ENCODE peak calls at places on chromosomes 4 and X, in six cellular contexts. M, G, N, J, S and W are unnamed samples.

GRCh38 chr4:11650801-11651596 is 222.3 kb upstream of the HS3ST1 start:
- ATAC-seq in J (peak), M (peak), G (no peak), S (no peak), N (no peak), W (no peak)

GRCh38 chr4:126748736-126749135 is 884.0 kb upstream of the INTU start:
- ATAC-seq in G (no peak), N (no peak), S (no peak), J (no peak), M (no peak), W (no peak)

GRCh38 chr4:3106339-3107186 is 32.1 kb downstream of the HTT start:
- ATAC-seq in M (peak), N (peak), J (peak), S (peak), G (peak), W (peak)

GRCh38 chr4:2652415-2653155 is 103.6 kb downstream of the TNIP2 start:
- ATAC-seq in M (no peak), J (no peak), N (peak), S (no peak), G (no peak), W (no peak)

GRCh38 chr4:1179976-1180375 is 7.6 kb upstream of the SPON2 start:
- ATAC-seq in S (no peak), N (no peak), G (no peak), J (no peak), M (no peak), W (no peak)

GRCh38 chr4:78409612-78410202 is 141.9 kb upstream of the ANXA3 start:
- ATAC-seq in M (peak), G (no peak), J (no peak), N (no peak), S (no peak), W (no peak)

GRCh38 chr4:167550021-167550420 is 315.7 kb upstream of the SPOCK3 start:
- ATAC-seq in G (no peak), N (no peak), J (no peak), S (no peak), M (no peak), W (no peak)

GRCh38 chr4:147943159-147943638 is 211.3 kb downstream of the ARHGAP10 start:
- ATAC-seq in N (no peak), M (no peak), G (no peak), S (no peak), J (no peak), W (no peak)

DNA sequence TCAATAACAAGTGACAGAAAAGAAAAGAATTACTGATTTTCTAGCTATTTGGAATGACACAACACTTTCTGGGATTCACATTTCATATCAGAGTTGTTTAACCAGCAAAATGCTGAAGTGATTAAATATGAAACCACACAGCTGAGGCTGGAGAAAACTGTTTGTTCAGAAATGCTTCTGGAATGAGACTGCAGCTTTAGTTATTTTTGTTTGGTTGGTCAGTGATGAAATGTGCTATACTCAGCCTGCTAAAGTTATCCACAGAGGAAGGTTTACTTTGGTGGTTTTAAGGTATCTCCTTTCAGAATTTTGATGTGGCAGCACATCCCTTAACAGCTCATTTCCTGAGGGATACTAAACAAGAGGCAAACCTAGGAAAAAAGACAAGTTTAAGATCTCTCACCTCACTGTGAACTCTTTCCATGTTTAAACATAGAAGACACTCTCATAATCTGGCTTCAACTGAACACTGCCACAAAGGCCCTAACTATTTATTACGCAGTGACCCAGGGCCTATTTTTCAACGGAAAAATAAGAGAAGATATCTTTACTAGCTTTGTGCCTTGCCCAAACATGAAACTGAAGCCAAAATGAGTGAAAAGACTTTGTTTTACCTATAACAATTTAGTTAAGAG is 106.6 kb upstream of the PDE5A start:
- ATAC-seq in N (no peak), M (no peak), J (peak), S (no peak), G (no peak), W (peak)
- TF ChIP-seq POLR2AphosphoS5 in N (no peak), M (no peak), J (peak), S (no peak), G (no peak), W (peak)

GRCh38 chrX:123171781-123172180 is 12.3 kb upstream of the GRIA3 start:
- ATAC-seq in J (no peak), S (no peak), M (no peak), N (peak), G (no peak), W (no peak)

GRCh38 chrX:123172874-123173273 is 11.2 kb upstream of the GRIA3 start:
- ATAC-seq in G (no peak), J (no peak), N (peak), M (no peak), S (no peak), W (no peak)

GRCh38 chrX:123175366-123176122 is 8.5 kb upstream of the GRIA3 start:
- ATAC-seq in M (no peak), N (no peak), G (no peak), J (no peak), S (no peak), W (no peak)

GRCh38 chrX:123169247-123169901 is 14.7 kb upstream of the GRIA3 start:
- ATAC-seq in G (no peak), N (no peak), M (peak), J (no peak), S (no peak), W (no peak)

GRCh38 chrX:123173833-123174232 is 10.2 kb upstream of the GRIA3 start:
- ATAC-seq in G (no peak), S (no peak), J (no peak), N (peak), M (no peak), W (no peak)
- TF ChIP-seq CTCF in G (no peak), S (peak), J (peak), N (peak), M (peak), W (no peak)

GRCh38 chr4:20254517-20255250 is 3.0 kb downstream of the SLIT2 start:
- ATAC-seq in N (no peak), M (no peak), G (peak), J (no peak), S (no peak), W (peak)
- TF ChIP-seq POLR2AphosphoS5 in N (no peak), M (no peak), G (no peak), J (no peak), S (no peak), W (no peak)

GRCh38 chr4:87839309-87839946 is 6.7 kb downstream of the MEPE start:
- ATAC-seq in G (peak), J (no peak), S (peak), M (peak), N (peak), W (no peak)
- TF ChIP-seq CTCF in G (peak), J (peak), S (peak), M (peak), N (peak), W (peak)

GRCh38 chr4:75990129-75990528 is 616 bp downstream of the SDAD1 start:
- ATAC-seq in M (no peak), G (peak), J (no peak), S (peak), N (peak), W (no peak)

GRCh38 chr4:75992462-75992861 is 1.7 kb upstream of the SDAD1 start:
- ATAC-seq in J (no peak), M (no peak), G (no peak), N (no peak), S (no peak), W (no peak)

GRCh38 chr4:75997946-75998345 is 7.2 kb upstream of the SDAD1 start:
- ATAC-seq in S (no peak), M (no peak), N (no peak), J (no peak), G (no peak), W (no peak)

DNA sequence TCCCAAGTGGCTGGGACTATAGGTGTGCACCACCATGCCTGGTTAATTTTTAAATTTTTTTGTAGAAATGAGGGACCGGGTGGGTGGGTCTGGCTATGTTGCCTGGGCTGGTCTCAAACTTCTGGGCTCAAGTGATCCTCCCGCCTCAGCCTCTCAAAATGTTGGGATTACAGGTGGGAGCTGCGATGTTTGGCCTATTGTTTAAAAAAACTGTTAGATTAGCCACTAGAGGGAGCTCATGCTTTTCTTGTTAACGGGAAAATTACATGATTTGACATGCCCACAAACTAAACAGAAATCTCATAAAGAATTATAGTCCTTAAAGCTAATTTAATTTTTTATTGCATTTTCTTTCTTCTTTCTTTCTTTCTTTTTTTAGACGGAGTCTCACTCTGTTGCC is 5.0 kb upstream of the SDAD1 start:
- ATAC-seq in M (peak), J (peak), G (peak), N (peak), S (peak), W (no peak)
- TF ChIP-seq POLR2AphosphoS5 in M (no peak), J (no peak), G (no peak), N (no peak), S (no peak), W (no peak)

GRCh38 chrX:75155830-75156525 is at the start of gene ABCB7:
- ATAC-seq in J (peak), G (peak), N (peak), S (peak), M (peak), W (peak)
- TF ChIP-seq CTCF in J (peak), G (no peak), N (peak), S (peak), M (no peak), W (peak)

GRCh38 chrX:96563663-96564062 is 121.0 kb upstream of the DIAPH2 start:
- ATAC-seq in M (no peak), G (no peak), S (no peak), J (no peak), N (no peak), W (peak)
- TF ChIP-seq POLR2AphosphoS5 in M (no peak), G (no peak), S (no peak), J (no peak), N (no peak), W (peak)

DNA sequence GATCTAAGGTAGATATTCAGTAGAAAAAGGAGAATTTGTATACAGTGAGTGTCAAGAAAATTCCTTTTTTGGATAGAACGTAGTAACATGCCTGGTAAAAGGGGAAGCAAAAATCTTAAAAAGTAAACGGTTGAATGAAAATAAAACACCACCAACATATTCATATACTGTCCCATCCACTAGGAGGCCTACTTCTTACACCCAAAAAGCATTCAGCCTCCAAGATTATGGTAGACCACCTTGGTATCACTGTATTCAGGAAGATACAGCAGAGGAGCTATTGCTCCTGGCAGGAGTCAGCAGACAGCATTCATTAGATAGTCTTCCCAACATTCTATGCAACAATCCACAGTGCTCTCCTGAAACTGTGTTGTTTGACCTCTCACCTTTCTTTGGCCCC is 274.6 kb upstream of the MAGEB2 start:
- ATAC-seq in M (no peak), G (no peak), S (no peak), J (no peak), N (no peak), W (no peak)
- TF ChIP-seq CTCF in M (no peak), G (no peak), S (no peak), J (no peak), N (no peak), W (no peak)

DNA sequence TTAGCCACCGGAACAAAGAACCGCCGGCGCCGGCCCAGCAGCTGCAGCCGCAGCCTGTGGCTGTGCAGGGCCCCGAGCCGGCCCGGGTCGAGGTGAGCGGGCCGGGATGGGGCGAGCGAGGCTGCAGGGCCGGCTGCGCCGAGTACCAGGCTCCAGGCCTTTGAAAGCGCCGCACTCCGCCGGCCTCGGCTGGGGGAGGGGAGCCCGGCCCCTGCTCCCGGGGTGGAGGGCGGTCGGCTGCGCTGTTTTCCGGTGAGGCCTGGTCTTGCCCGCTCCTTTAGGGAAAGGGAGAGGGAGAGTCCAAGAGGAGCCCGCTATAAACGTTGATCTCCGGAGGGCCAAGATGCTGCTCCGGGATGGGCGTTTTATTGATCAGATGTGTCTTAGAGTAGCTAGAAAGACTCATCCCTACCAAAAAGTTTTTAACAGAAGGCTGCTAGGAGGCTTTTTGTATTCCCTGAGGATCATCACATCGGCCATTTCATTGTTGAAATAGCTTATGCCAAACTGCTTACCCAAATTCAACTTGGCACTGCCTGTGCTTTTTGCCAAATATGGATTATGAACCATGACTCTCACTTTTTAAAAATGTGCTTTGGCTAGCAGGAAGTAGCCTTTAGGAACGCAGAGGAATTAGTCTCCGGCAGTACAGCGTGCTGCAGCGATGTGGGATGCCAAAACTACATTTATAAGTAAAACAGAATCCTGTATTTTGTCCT is 707 bp downstream of the TMEM165 start:
- ATAC-seq in J (peak), N (peak), G (peak), M (peak), S (peak), W (peak)
- TF ChIP-seq POLR2AphosphoS5 in J (no peak), N (no peak), G (no peak), M (no peak), S (no peak), W (peak)

GRCh38 chr4:144955104-144955503 is 142.9 kb downstream of the ANAPC10 start:
- ATAC-seq in G (no peak), J (no peak), M (no peak), N (no peak), S (peak), W (no peak)
- TF ChIP-seq CTCF in G (no peak), J (no peak), M (no peak), N (no peak), S (peak), W (no peak)